ENCODE peak calls at places on chromosomes 6 and 20, in ten cellular contexts. B, A, M, R, G, C, P, Y, J and Z are unnamed samples.

GRCh38 chr20:21705466-21706344 is at the start of gene PAX1:
- DNase-seq in B (no peak), A (no peak), M (no peak), R (no peak), G (no peak), C (no peak), P (no peak), Y (no peak), J (no peak), Z (no peak)

GRCh38 chr6:26045046-26045938 is 41.9 kb upstream of the HFE start:
- DNase-seq in B (no peak), A (peak), M (peak), R (peak), G (peak), C (peak), P (no peak), Y (peak), J (peak), Z (peak)

GRCh38 chr6:170076466-170077165 is 214.3 kb downstream of the DLL1 start:
- DNase-seq in B (no peak), A (no peak), M (no peak), R (no peak), G (no peak), C (no peak), P (no peak), Y (no peak), J (no peak), Z (peak)

GRCh38 chr20:699342-699741 is 23.7 kb upstream of the SCRT2 start:
- DNase-seq in B (no peak), A (no peak), M (no peak), R (no peak), G (no peak), C (no peak), P (no peak), Y (no peak), J (no peak), Z (no peak)

GRCh38 chr6:149049230-149049629 is 268.3 kb upstream of the TAB2 start:
- DNase-seq in B (no peak), A (no peak), M (no peak), R (no peak), G (peak), C (no peak), P (no peak), Y (no peak), J (no peak), Z (no peak)

GRCh38 chr20:62925420-62926228 is 681 bp downstream of the DIDO1 start:
- DNase-seq in B (no peak), A (peak), M (peak), R (peak), G (peak), C (no peak), P (no peak), Y (no peak), J (peak), Z (peak)

GRCh38 chr20:16187956-16188616 is 385.2 kb downstream of the KIF16B start:
- DNase-seq in B (no peak), A (no peak), M (no peak), R (no peak), G (no peak), C (no peak), P (no peak), Y (no peak), J (no peak), Z (no peak)

GRCh38 chr6:74752303-74752702 is 453.6 kb downstream of the COL12A1 start:
- DNase-seq in B (no peak), A (no peak), M (no peak), R (no peak), G (no peak), C (no peak), P (no peak), Y (no peak), J (no peak), Z (no peak)

GRCh38 chr6:141521440-141521839 is 611.3 kb upstream of the GJE1 start:
- DNase-seq in B (no peak), A (no peak), M (no peak), R (no peak), G (no peak), C (no peak), P (no peak), Y (no peak), J (no peak), Z (no peak)

GRCh38 chr20:61394088-61394822 is 142.2 kb downstream of the CDH4 start:
- DNase-seq in B (no peak), A (no peak), M (no peak), R (no peak), G (no peak), C (no peak), P (no peak), Y (no peak), J (no peak), Z (no peak)

GRCh38 chr20:19903168-19903676 is 113.9 kb upstream of the NAA20 start:
- DNase-seq in B (peak), A (no peak), M (peak), R (no peak), G (no peak), C (peak), P (no peak), Y (peak), J (no peak), Z (no peak)

GRCh38 chr20:45823949-45824835 is 2.9 kb downstream of the TNNC2 start:
- DNase-seq in B (no peak), A (peak), M (peak), R (peak), G (peak), C (no peak), P (no peak), Y (no peak), J (peak), Z (no peak)

GRCh38 chr20:36408219-36408618 is 102.1 kb downstream of the DLGAP4 start:
- DNase-seq in B (no peak), A (peak), M (no peak), R (no peak), G (peak), C (no peak), P (no peak), Y (no peak), J (no peak), Z (no peak)

GRCh38 chr6:106692823-106693216 is 63.4 kb downstream of the QRSL1 start:
- DNase-seq in B (no peak), A (no peak), M (no peak), R (no peak), G (no peak), C (no peak), P (no peak), Y (no peak), J (no peak), Z (no peak)

GRCh38 chr20:57384486-57384885 is 6.7 kb upstream of the RBM38 start:
- DNase-seq in B (no peak), A (no peak), M (no peak), R (no peak), G (no peak), C (no peak), P (no peak), Y (no peak), J (peak), Z (peak)

GRCh38 chr6:54003316-54003715 is 107.9 kb upstream of the MLIP start:
- DNase-seq in B (no peak), A (no peak), M (no peak), R (no peak), G (peak), C (no peak), P (no peak), Y (no peak), J (no peak), Z (no peak)

GRCh38 chr6:156396791-156397418 is 380.3 kb upstream of the ARID1B start:
- DNase-seq in B (no peak), A (no peak), M (peak), R (peak), G (no peak), C (no peak), P (no peak), Y (no peak), J (peak), Z (no peak)

GRCh38 chr6:110140650-110141049 is 38.8 kb downstream of the WASF1 start:
- DNase-seq in B (no peak), A (no peak), M (no peak), R (no peak), G (peak), C (no peak), P (no peak), Y (no peak), J (no peak), Z (no peak)

GRCh38 chr6:144149894-144150672 is at the start of gene STX11:
- DNase-seq in B (peak), A (peak), M (peak), R (peak), G (peak), C (no peak), P (peak), Y (peak), J (peak), Z (peak)

GRCh38 chr20:49646126-49646525 is 67.6 kb downstream of the B4GALT5 start:
- DNase-seq in B (no peak), A (no peak), M (no peak), R (no peak), G (peak), C (no peak), P (no peak), Y (no peak), J (no peak), Z (no peak)

GRCh38 chr6:126824226-126824625 is 294.2 kb upstream of the RSPO3 start:
- DNase-seq in B (no peak), A (no peak), M (no peak), R (no peak), G (peak), C (no peak), P (no peak), Y (no peak), J (no peak), Z (no peak)

GRCh38 chr6:43790031-43790430 is 20.0 kb downstream of the VEGFA start:
- DNase-seq in B (no peak), A (no peak), M (no peak), R (no peak), G (peak), C (no peak), P (no peak), Y (no peak), J (no peak), Z (no peak)

GRCh38 chr20:46074006-46074405 is 15.8 kb downstream of the NCOA5 start:
- DNase-seq in B (peak), A (no peak), M (no peak), R (no peak), G (no peak), C (no peak), P (no peak), Y (no peak), J (no peak), Z (no peak)

GRCh38 chr6:1336246-1336843 is 24.4 kb downstream of the FOXQ1 start:
- DNase-seq in B (no peak), A (peak), M (no peak), R (no peak), G (no peak), C (no peak), P (no peak), Y (peak), J (no peak), Z (no peak)

GRCh38 chr6:27279513-27280063 is 32.1 kb downstream of the PRSS16 start:
- DNase-seq in B (no peak), A (peak), M (no peak), R (no peak), G (no peak), C (no peak), P (no peak), Y (no peak), J (no peak), Z (no peak)

GRCh38 chr6:167985205-167985604 is 12.3 kb upstream of the KIF25 start:
- DNase-seq in B (no peak), A (no peak), M (no peak), R (no peak), G (no peak), C (no peak), P (no peak), Y (no peak), J (no peak), Z (no peak)

GRCh38 chr6:44058617-44059358 is 68.5 kb downstream of the MRPL14 start:
- DNase-seq in B (no peak), A (peak), M (no peak), R (no peak), G (peak), C (no peak), P (no peak), Y (peak), J (no peak), Z (peak)

GRCh38 chr6:119390276-119390793 is 40.8 kb upstream of the MAN1A1 start:
- DNase-seq in B (no peak), A (no peak), M (no peak), R (no peak), G (no peak), C (no peak), P (no peak), Y (no peak), J (no peak), Z (no peak)

GRCh38 chr6:126529605-126530004 is 189.7 kb downstream of the CENPW start:
- DNase-seq in B (no peak), A (no peak), M (no peak), R (no peak), G (peak), C (no peak), P (no peak), Y (no peak), J (no peak), Z (no peak)

GRCh38 chr20:63639093-63639860 is 12.4 kb upstream of the GMEB2 start:
- DNase-seq in B (no peak), A (no peak), M (no peak), R (peak), G (no peak), C (no peak), P (peak), Y (no peak), J (peak), Z (no peak)

GRCh38 chr20:50992733-50993457 is 30.0 kb downstream of the KCNG1 start:
- DNase-seq in B (peak), A (peak), M (peak), R (no peak), G (peak), C (no peak), P (no peak), Y (no peak), J (peak), Z (no peak)

GRCh38 chr6:142787422-142787821 is 157.6 kb downstream of the HIVEP2 start:
- DNase-seq in B (no peak), A (no peak), M (no peak), R (no peak), G (no peak), C (no peak), P (no peak), Y (no peak), J (no peak), Z (no peak)